ENCODE peak calls at places on chromosomes 11 and 22, in seven cellular contexts. S is OCI-M1; A is T-helper 9 cell; P is GM12864; H is stimulated activated CD4-positive, alpha-beta T cell treated with anti-CD3 and anti-CD28 coated beads, Interleukin-4, amount 100 ng/mL, for 4 hours; V is T-helper 1 cell; X is upper lobe of right lung. Z is an unnamed sample.

GRCh38 chr11:133339495-133340140 is 192.7 kb downstream of the OPCML start:
- DNase-seq in V (no peak), A (no peak), X (no peak), P (no peak), S (no peak), H (no peak), Z (no peak)

GRCh38 chr22:35538801-35539321 is 1.8 kb upstream of the RASD2 start:
- DNase-seq in V (no peak), P (no peak), S (peak; percentile 35), X (no peak), H (peak; percentile 35), A (peak; percentile 13), Z (no peak)

GRCh38 chr11:118338637-118339061 is 3.9 kb downstream of the CD3D start:
- DNase-seq in V (peak; percentile 83), X (no peak), H (peak; percentile 69), S (peak; percentile 88), A (peak; percentile 80), P (peak; percentile 34), Z (no peak)

GRCh38 chr11:130706572-130706971 is 209.7 kb downstream of the SNX19 start:
- DNase-seq in V (no peak), S (no peak), P (no peak), A (no peak), H (no peak), X (no peak), Z (no peak)

GRCh38 chr22:43094085-43094484 is 4.9 kb upstream of the TTLL1 start:
- DNase-seq in H (no peak), S (no peak), A (no peak), V (no peak), X (peak; percentile 72), P (no peak), Z (no peak)

GRCh38 chr11:35525501-35526175 is at the start of gene PAMR1:
- DNase-seq in A (no peak), V (no peak), P (no peak), H (no peak), X (peak; percentile 66), S (no peak), Z (peak; percentile 85)

GRCh38 chr11:63866211-63866610 is 27.3 kb downstream of the MARK2 start:
- DNase-seq in X (peak; percentile 71), A (peak; percentile 48), P (peak; percentile 85), H (peak; percentile 56), V (peak; percentile 53), S (peak; percentile 86), Z (no peak)

GRCh38 chr22:45837507-45837906 is 139.5 kb downstream of the WNT7B start:
- DNase-seq in P (no peak), A (no peak), V (no peak), X (no peak), S (no peak), H (no peak), Z (no peak)

GRCh38 chr11:57391546-57391945 is 1.1 kb upstream of the PRG2 start:
- DNase-seq in A (no peak), P (no peak), S (no peak), V (no peak), X (no peak), H (no peak), Z (no peak)

GRCh38 chr22:17258015-17258827 is 39.0 kb upstream of the ADA2 start:
- DNase-seq in S (peak; percentile 46), X (no peak), A (no peak), P (peak; percentile 97), H (peak; percentile 32), V (peak; percentile 6), Z (no peak)

GRCh38 chr11:36791957-36792356 is 193.9 kb upstream of the RAG2 start:
- DNase-seq in S (no peak), H (no peak), V (no peak), P (no peak), A (no peak), X (no peak), Z (no peak)

GRCh38 chr11:119222308-119222707 is 16.2 kb downstream of the CBL start:
- DNase-seq in A (no peak), V (no peak), S (no peak), X (no peak), H (no peak), P (no peak), Z (no peak)

GRCh38 chr11:2077061-2077802 is 62.0 kb downstream of the IGF2 start:
- DNase-seq in A (no peak), X (no peak), P (no peak), S (no peak), H (no peak), V (no peak), Z (no peak)

GRCh38 chr11:94776351-94777321 is 8.5 kb downstream of the AMOTL1 start:
- DNase-seq in H (no peak), X (no peak), P (no peak), V (no peak), S (peak; percentile 80), A (no peak), Z (no peak)

GRCh38 chr11:721347-721912 is 15.4 kb downstream of the EPS8L2 start:
- DNase-seq in V (no peak), A (no peak), H (no peak), S (no peak), X (no peak), P (no peak), Z (no peak)

GRCh38 chr11:11977206-11977938 is 31.1 kb downstream of the DKK3 start:
- DNase-seq in H (no peak), S (no peak), A (no peak), P (no peak), X (peak; percentile 65), V (no peak), Z (no peak)

GRCh38 chr11:78044706-78045105 is 19.0 kb upstream of the THRSP start:
- DNase-seq in P (no peak), X (peak; percentile 92), H (no peak), V (no peak), A (no peak), S (no peak), Z (no peak)

GRCh38 chr11:66068154-66068821 is 1.8 kb upstream of the PACS1 start:
- DNase-seq in A (peak; percentile 71), H (peak; percentile 70), P (no peak), S (peak; percentile 85), V (peak; percentile 58), X (peak; percentile 80), Z (no peak)

GRCh38 chr11:8093931-8094575 is 13.0 kb downstream of the TUB start:
- DNase-seq in A (no peak), S (no peak), P (no peak), X (no peak), H (no peak), V (no peak), Z (no peak)

GRCh38 chr22:23248583-23248982 is 68.3 kb downstream of the BCR start:
- DNase-seq in P (no peak), X (no peak), A (no peak), S (peak; percentile 38), H (no peak), V (no peak), Z (no peak)